ENCODE peak calls at places on chromosomes 5 and 9, in four cellular contexts. E is colonic mucosa, N is uterus, B is brain microvascular endothelial cell. Z is an unnamed sample. For H3K36me3, the result is how much of the 10 kb centered on the place peaks cover.

GRCh38 chr9:123606141-123606540 is 250.1 kb downstream of the CRB2 start:
- DNase-seq in E (no peak), N (no peak), B (no peak), Z (no peak)

GRCh38 chr9:112487008-112487798 is 576 bp downstream of the KIAA1958 start:
- DNase-seq in E (peak), N (peak), B (peak), Z (no peak)

GRCh38 chr9:33813712-33814641 is 3.0 kb upstream of the UBE2R2 start:
- DNase-seq in E (no peak), N (no peak), B (peak), Z (no peak)

GRCh38 chr5:25948278-25948677 is 1090.1 kb downstream of the CDH9 start:
- DNase-seq in E (no peak), N (no peak), B (no peak), Z (no peak)

GRCh38 chr9:4491621-4491975 is 1.3 kb downstream of the SLC1A1 start:
- DNase-seq in E (peak), N (no peak), B (no peak), Z (no peak)

GRCh38 chr5:107669543-107670027 is 1.2 kb downstream of the EFNA5 start:
- DNase-seq in E (peak), N (no peak), B (peak), Z (no peak)

GRCh38 chr9:124559871-124560270 is 52.7 kb upstream of the NR5A1 start:
- DNase-seq in E (peak), N (no peak), B (peak), Z (no peak)

GRCh38 chr5:84287964-84288363 is 96.7 kb downstream of the EDIL3 start:
- DNase-seq in E (no peak), N (no peak), B (peak), Z (no peak)

GRCh38 chr9:81823672-81824554 is 104.3 kb upstream of the SPATA31D4 start:
- DNase-seq in E (no peak), N (no peak), B (no peak), Z (no peak)

GRCh38 chr5:102958481-102959011 is 161.4 kb downstream of the GIN1 start:
- DNase-seq in E (no peak), N (no peak), B (peak), Z (no peak)

GRCh38 chr9:113520109-113520642 is 56.6 kb downstream of the RGS3 start:
- DNase-seq in E (no peak), N (no peak), B (peak), Z (no peak)

GRCh38 chr5:9173281-9174048 is 372.4 kb downstream of the SEMA5A start:
- DNase-seq in E (no peak), N (no peak), B (peak), Z (no peak)

GRCh38 chr5:9174446-9174845 is 371.4 kb downstream of the SEMA5A start:
- DNase-seq in E (no peak), N (no peak), B (peak), Z (no peak)

GRCh38 chr5:9176641-9177040 is 369.2 kb downstream of the SEMA5A start:
- DNase-seq in E (no peak), N (no peak), B (no peak), Z (no peak)
- TF ChIP-seq CTCF in E (no peak), N (no peak), B (no peak), Z (no peak)

DNA sequence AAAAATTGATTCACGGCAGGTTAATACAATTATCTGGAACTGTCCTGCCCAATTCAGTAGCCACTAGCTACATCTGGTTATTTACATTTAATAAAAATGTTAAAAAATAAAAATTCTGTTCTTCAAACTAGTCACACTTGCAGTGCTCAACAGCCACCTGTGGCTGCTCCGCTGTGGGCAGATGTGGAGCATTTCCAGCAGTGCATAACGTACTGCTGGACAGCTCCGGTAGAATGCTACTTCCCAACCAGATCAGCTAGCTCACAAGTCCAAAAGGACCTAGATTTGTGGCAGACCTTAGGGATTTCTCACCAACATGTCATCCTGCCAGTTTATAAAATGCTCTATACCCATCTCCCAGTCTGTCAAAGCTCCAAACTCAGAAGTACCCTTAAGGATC is 42.8 kb downstream of the SETX start:
- DNase-seq in E (no peak), N (no peak), B (no peak), Z (no peak)
- H3K36me3 ChIP-seq in E (under half), N (under half), B (under half), Z (under half)

DNA sequence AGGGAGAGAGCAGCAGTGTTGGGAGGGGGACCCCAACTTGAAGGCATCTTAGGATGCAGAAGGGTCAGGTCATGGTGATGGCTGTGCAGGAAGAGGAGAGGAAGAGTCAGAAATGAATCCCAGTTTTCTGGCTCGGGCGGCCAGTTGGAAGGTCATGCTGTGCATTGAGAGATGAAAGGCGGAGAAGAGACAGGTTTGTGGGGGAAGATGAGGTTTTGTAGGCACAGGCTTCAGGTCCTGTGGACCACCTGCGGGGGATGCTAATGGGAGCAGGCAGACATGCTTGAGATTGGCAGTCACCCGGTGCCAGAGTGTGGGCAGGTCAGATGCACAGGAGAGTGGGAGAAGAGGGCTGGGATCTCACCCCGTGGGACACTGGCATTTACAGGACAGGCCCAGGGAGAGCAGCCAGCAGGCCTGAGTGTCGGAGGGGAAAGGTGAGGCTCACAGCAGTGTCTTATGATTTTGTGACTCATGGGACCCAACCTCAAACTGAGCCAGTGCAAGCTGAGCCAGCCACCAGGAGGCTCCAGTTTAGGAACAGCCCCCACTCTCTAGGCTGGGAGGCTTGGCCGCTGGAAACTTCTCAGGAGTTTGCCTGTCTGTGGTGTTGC is 17.5 kb downstream of the STXBP1 start:
- DNase-seq in E (no peak), N (no peak), B (no peak), Z (no peak)
- TF ChIP-seq CTCF in E (no peak), N (no peak), B (peak), Z (no peak)

DNA sequence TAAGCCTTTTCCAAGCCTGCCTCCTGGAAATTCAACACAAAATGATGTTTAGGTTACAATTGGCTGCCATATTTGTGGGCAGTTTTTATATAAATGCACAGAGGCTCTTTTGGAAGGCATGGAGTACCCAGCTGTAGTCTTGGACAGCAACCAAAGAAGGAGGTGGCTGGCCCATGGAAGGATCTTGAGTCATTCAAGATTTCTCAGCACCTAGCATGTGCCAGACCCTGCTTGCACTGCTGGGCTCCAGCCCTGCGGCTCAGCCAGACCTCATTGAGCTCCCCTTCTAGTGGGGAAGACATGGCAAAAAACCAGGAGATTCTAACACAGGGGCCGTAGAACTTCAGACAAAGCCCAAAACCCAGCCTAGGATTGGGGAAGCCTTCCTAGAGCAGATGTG is 22.1 kb downstream of the JADE2 start:
- DNase-seq in E (no peak), N (peak), B (peak), Z (no peak)
- H3K36me3 ChIP-seq in E (under half), N (under half), B (under half), Z (under half)

GRCh38 chr5:626850-627249 is 14.7 kb downstream of the CEP72 start:
- DNase-seq in E (no peak), N (no peak), B (peak), Z (no peak)
- TF ChIP-seq CTCF in E (no peak), N (no peak), B (peak), Z (no peak)

DNA sequence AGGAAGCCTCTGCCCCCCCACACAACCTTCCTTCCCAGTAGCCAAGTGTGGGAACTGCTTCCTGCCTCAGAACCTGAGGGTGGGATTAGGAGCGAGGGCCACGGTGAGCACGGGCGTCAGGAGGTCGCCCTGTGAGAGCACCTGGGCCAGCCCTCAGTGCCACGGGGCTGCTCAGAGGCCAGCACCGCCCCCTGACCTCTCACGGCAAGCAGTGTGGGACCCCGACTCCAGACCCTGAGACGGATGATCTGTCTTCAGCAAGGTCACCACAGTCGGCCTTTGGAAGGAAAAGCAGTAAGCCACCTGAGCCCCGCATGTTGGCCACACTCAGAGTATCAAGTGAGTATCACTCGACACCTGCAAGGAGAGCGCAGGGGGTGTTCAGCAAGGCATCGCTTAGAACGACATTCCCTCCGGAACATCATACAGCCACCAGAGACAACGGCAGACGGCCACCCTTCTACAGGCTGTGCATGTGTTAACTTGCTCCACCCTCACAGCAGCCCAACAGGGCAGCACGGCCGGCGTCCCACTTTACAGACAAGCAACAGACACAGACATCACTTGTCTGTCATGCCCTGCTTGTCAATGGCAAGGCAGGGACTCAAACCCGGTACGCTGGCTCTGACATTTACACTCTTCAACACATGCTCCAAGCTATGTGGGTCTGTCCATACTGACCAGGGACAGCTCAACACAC is 50.2 kb downstream of the IPPK start:
- DNase-seq in E (no peak), N (no peak), B (no peak), Z (peak)
- H3K36me3 ChIP-seq in E (under half), N (under half), B (half or more), Z (half or more)

GRCh38 chr5:75992677-75993582 is 90.3 kb upstream of the SV2C start:
- DNase-seq in E (no peak), N (no peak), B (no peak), Z (no peak)
- TF ChIP-seq CTCF in E (no peak), N (no peak), B (no peak), Z (no peak)